ENCODE peak calls at places on chromosomes 2 and 18, in seven cellular contexts. One of them, this sample, is unnamed.

GRCh38 chr2:133484106-133484505 is 84.2 kb downstream of the NCKAP5 start:
- DNase-seq in activated effector memory CD4-positive, alpha-beta T cell treated with Interleukin-2 at 50 U/mL for 16 hours: no peak
- DNase-seq in globus pallidus: no peak
- DNase-seq in dorsolateral prefrontal cortex: no peak
- DNase-seq in stimulated activated CD4-positive, alpha-beta T cell treated with anti-CD3 and anti-CD28 coated beads, Interleukin-2, amount 100 ng/mL, for 4 hours: no peak
- DNase-seq in substantia nigra: no peak
- DNase-seq in natural killer cell treated with Interleukin-12 subunit alpha and Interleukin-12 subunit beta and Interleukin-15 and Interleukin-18, amount 100 ng/mL, for 72 hours: no peak
- DNase-seq in this sample: no peak

GRCh38 chr2:130728007-130728454 is 839 bp upstream of the GPR148 start:
- DNase-seq in globus pallidus: no peak
- DNase-seq in substantia nigra: no peak
- DNase-seq in dorsolateral prefrontal cortex: no peak
- DNase-seq in stimulated activated CD4-positive, alpha-beta T cell treated with anti-CD3 and anti-CD28 coated beads, Interleukin-2, amount 100 ng/mL, for 4 hours: peak; percentile 15
- DNase-seq in activated effector memory CD4-positive, alpha-beta T cell treated with Interleukin-2 at 50 U/mL for 16 hours: peak; percentile 19
- DNase-seq in natural killer cell treated with Interleukin-12 subunit alpha and Interleukin-12 subunit beta and Interleukin-15 and Interleukin-18, amount 100 ng/mL, for 72 hours: peak; percentile 63
- DNase-seq in this sample: no peak

GRCh38 chr2:186349508-186349907 is 136.6 kb upstream of the ZC3H15 start:
- DNase-seq in activated effector memory CD4-positive, alpha-beta T cell treated with Interleukin-2 at 50 U/mL for 16 hours: no peak
- DNase-seq in dorsolateral prefrontal cortex: no peak
- DNase-seq in stimulated activated CD4-positive, alpha-beta T cell treated with anti-CD3 and anti-CD28 coated beads, Interleukin-2, amount 100 ng/mL, for 4 hours: no peak
- DNase-seq in substantia nigra: no peak
- DNase-seq in natural killer cell treated with Interleukin-12 subunit alpha and Interleukin-12 subunit beta and Interleukin-15 and Interleukin-18, amount 100 ng/mL, for 72 hours: no peak
- DNase-seq in globus pallidus: no peak
- DNase-seq in this sample: peak; percentile 79

GRCh38 chr18:57910817-57911216 is 107.7 kb upstream of the ATP8B1 start:
- DNase-seq in substantia nigra: no peak
- DNase-seq in dorsolateral prefrontal cortex: no peak
- DNase-seq in natural killer cell treated with Interleukin-12 subunit alpha and Interleukin-12 subunit beta and Interleukin-15 and Interleukin-18, amount 100 ng/mL, for 72 hours: no peak
- DNase-seq in stimulated activated CD4-positive, alpha-beta T cell treated with anti-CD3 and anti-CD28 coated beads, Interleukin-2, amount 100 ng/mL, for 4 hours: no peak
- DNase-seq in globus pallidus: no peak
- DNase-seq in activated effector memory CD4-positive, alpha-beta T cell treated with Interleukin-2 at 50 U/mL for 16 hours: no peak
- DNase-seq in this sample: no peak

GRCh38 chr2:43764086-43764710 is 9.6 kb upstream of the DYNC2LI1 start:
- DNase-seq in dorsolateral prefrontal cortex: no peak
- DNase-seq in substantia nigra: no peak
- DNase-seq in natural killer cell treated with Interleukin-12 subunit alpha and Interleukin-12 subunit beta and Interleukin-15 and Interleukin-18, amount 100 ng/mL, for 72 hours: no peak
- DNase-seq in stimulated activated CD4-positive, alpha-beta T cell treated with anti-CD3 and anti-CD28 coated beads, Interleukin-2, amount 100 ng/mL, for 4 hours: no peak
- DNase-seq in globus pallidus: no peak
- DNase-seq in activated effector memory CD4-positive, alpha-beta T cell treated with Interleukin-2 at 50 U/mL for 16 hours: no peak
- DNase-seq in this sample: no peak

GRCh38 chr2:30208453-30208852 is 22.9 kb upstream of the LBH start:
- DNase-seq in substantia nigra: peak; percentile 33
- DNase-seq in dorsolateral prefrontal cortex: peak; percentile 69
- DNase-seq in activated effector memory CD4-positive, alpha-beta T cell treated with Interleukin-2 at 50 U/mL for 16 hours: no peak
- DNase-seq in natural killer cell treated with Interleukin-12 subunit alpha and Interleukin-12 subunit beta and Interleukin-15 and Interleukin-18, amount 100 ng/mL, for 72 hours: no peak
- DNase-seq in globus pallidus: peak; percentile 68
- DNase-seq in stimulated activated CD4-positive, alpha-beta T cell treated with anti-CD3 and anti-CD28 coated beads, Interleukin-2, amount 100 ng/mL, for 4 hours: no peak
- DNase-seq in this sample: peak; percentile 84

GRCh38 chr2:216343221-216343985 is 28.9 kb downstream of the MARCHF4 start:
- DNase-seq in activated effector memory CD4-positive, alpha-beta T cell treated with Interleukin-2 at 50 U/mL for 16 hours: no peak
- DNase-seq in stimulated activated CD4-positive, alpha-beta T cell treated with anti-CD3 and anti-CD28 coated beads, Interleukin-2, amount 100 ng/mL, for 4 hours: no peak
- DNase-seq in dorsolateral prefrontal cortex: no peak
- DNase-seq in substantia nigra: no peak
- DNase-seq in natural killer cell treated with Interleukin-12 subunit alpha and Interleukin-12 subunit beta and Interleukin-15 and Interleukin-18, amount 100 ng/mL, for 72 hours: no peak
- DNase-seq in globus pallidus: no peak
- DNase-seq in this sample: no peak

GRCh38 chr2:39216495-39217191 is 27.1 kb downstream of the CDKL4 start:
- DNase-seq in stimulated activated CD4-positive, alpha-beta T cell treated with anti-CD3 and anti-CD28 coated beads, Interleukin-2, amount 100 ng/mL, for 4 hours: peak; percentile 24
- DNase-seq in globus pallidus: no peak
- DNase-seq in natural killer cell treated with Interleukin-12 subunit alpha and Interleukin-12 subunit beta and Interleukin-15 and Interleukin-18, amount 100 ng/mL, for 72 hours: peak; percentile 79
- DNase-seq in substantia nigra: no peak
- DNase-seq in dorsolateral prefrontal cortex: no peak
- DNase-seq in activated effector memory CD4-positive, alpha-beta T cell treated with Interleukin-2 at 50 U/mL for 16 hours: peak; percentile 77
- DNase-seq in this sample: no peak

GRCh38 chr2:43340945-43341356 is 114.5 kb upstream of the ZFP36L2 start:
- DNase-seq in globus pallidus: no peak
- DNase-seq in stimulated activated CD4-positive, alpha-beta T cell treated with anti-CD3 and anti-CD28 coated beads, Interleukin-2, amount 100 ng/mL, for 4 hours: no peak
- DNase-seq in substantia nigra: no peak
- DNase-seq in activated effector memory CD4-positive, alpha-beta T cell treated with Interleukin-2 at 50 U/mL for 16 hours: no peak
- DNase-seq in dorsolateral prefrontal cortex: no peak
- DNase-seq in natural killer cell treated with Interleukin-12 subunit alpha and Interleukin-12 subunit beta and Interleukin-15 and Interleukin-18, amount 100 ng/mL, for 72 hours: no peak
- DNase-seq in this sample: peak; percentile 93

GRCh38 chr2:238586931-238587775 is 160.4 kb downstream of the ASB1 start:
- DNase-seq in dorsolateral prefrontal cortex: no peak
- DNase-seq in natural killer cell treated with Interleukin-12 subunit alpha and Interleukin-12 subunit beta and Interleukin-15 and Interleukin-18, amount 100 ng/mL, for 72 hours: no peak
- DNase-seq in substantia nigra: no peak
- DNase-seq in stimulated activated CD4-positive, alpha-beta T cell treated with anti-CD3 and anti-CD28 coated beads, Interleukin-2, amount 100 ng/mL, for 4 hours: no peak
- DNase-seq in globus pallidus: no peak
- DNase-seq in activated effector memory CD4-positive, alpha-beta T cell treated with Interleukin-2 at 50 U/mL for 16 hours: no peak
- DNase-seq in this sample: no peak

GRCh38 chr18:9902832-9903231 is 11.0 kb upstream of the VAPA start:
- DNase-seq in substantia nigra: no peak
- DNase-seq in globus pallidus: no peak
- DNase-seq in dorsolateral prefrontal cortex: no peak
- DNase-seq in activated effector memory CD4-positive, alpha-beta T cell treated with Interleukin-2 at 50 U/mL for 16 hours: no peak
- DNase-seq in natural killer cell treated with Interleukin-12 subunit alpha and Interleukin-12 subunit beta and Interleukin-15 and Interleukin-18, amount 100 ng/mL, for 72 hours: no peak
- DNase-seq in stimulated activated CD4-positive, alpha-beta T cell treated with anti-CD3 and anti-CD28 coated beads, Interleukin-2, amount 100 ng/mL, for 4 hours: no peak
- DNase-seq in this sample: no peak

GRCh38 chr2:176488446-176488845 is 219.2 kb downstream of the MTX2 start:
- DNase-seq in dorsolateral prefrontal cortex: no peak
- DNase-seq in activated effector memory CD4-positive, alpha-beta T cell treated with Interleukin-2 at 50 U/mL for 16 hours: no peak
- DNase-seq in substantia nigra: no peak
- DNase-seq in stimulated activated CD4-positive, alpha-beta T cell treated with anti-CD3 and anti-CD28 coated beads, Interleukin-2, amount 100 ng/mL, for 4 hours: no peak
- DNase-seq in natural killer cell treated with Interleukin-12 subunit alpha and Interleukin-12 subunit beta and Interleukin-15 and Interleukin-18, amount 100 ng/mL, for 72 hours: no peak
- DNase-seq in globus pallidus: no peak
- DNase-seq in this sample: no peak

GRCh38 chr2:44956841-44957240 is 15.3 kb downstream of the SIX3 start:
- DNase-seq in natural killer cell treated with Interleukin-12 subunit alpha and Interleukin-12 subunit beta and Interleukin-15 and Interleukin-18, amount 100 ng/mL, for 72 hours: no peak
- DNase-seq in globus pallidus: no peak
- DNase-seq in stimulated activated CD4-positive, alpha-beta T cell treated with anti-CD3 and anti-CD28 coated beads, Interleukin-2, amount 100 ng/mL, for 4 hours: no peak
- DNase-seq in substantia nigra: no peak
- DNase-seq in activated effector memory CD4-positive, alpha-beta T cell treated with Interleukin-2 at 50 U/mL for 16 hours: no peak
- DNase-seq in dorsolateral prefrontal cortex: no peak
- DNase-seq in this sample: no peak

GRCh38 chr2:201956361-201956760 is 77.3 kb upstream of the FZD7 start:
- DNase-seq in substantia nigra: no peak
- DNase-seq in dorsolateral prefrontal cortex: no peak
- DNase-seq in stimulated activated CD4-positive, alpha-beta T cell treated with anti-CD3 and anti-CD28 coated beads, Interleukin-2, amount 100 ng/mL, for 4 hours: no peak
- DNase-seq in natural killer cell treated with Interleukin-12 subunit alpha and Interleukin-12 subunit beta and Interleukin-15 and Interleukin-18, amount 100 ng/mL, for 72 hours: no peak
- DNase-seq in activated effector memory CD4-positive, alpha-beta T cell treated with Interleukin-2 at 50 U/mL for 16 hours: no peak
- DNase-seq in globus pallidus: no peak
- DNase-seq in this sample: no peak

GRCh38 chr2:216004408-216005283 is 8.7 kb downstream of the MREG start:
- DNase-seq in globus pallidus: no peak
- DNase-seq in substantia nigra: no peak
- DNase-seq in natural killer cell treated with Interleukin-12 subunit alpha and Interleukin-12 subunit beta and Interleukin-15 and Interleukin-18, amount 100 ng/mL, for 72 hours: no peak
- DNase-seq in dorsolateral prefrontal cortex: no peak
- DNase-seq in activated effector memory CD4-positive, alpha-beta T cell treated with Interleukin-2 at 50 U/mL for 16 hours: no peak
- DNase-seq in stimulated activated CD4-positive, alpha-beta T cell treated with anti-CD3 and anti-CD28 coated beads, Interleukin-2, amount 100 ng/mL, for 4 hours: no peak
- DNase-seq in this sample: no peak

GRCh38 chr2:96864343-96865091 is 5.4 kb downstream of the SEMA4C start:
- DNase-seq in dorsolateral prefrontal cortex: no peak
- DNase-seq in substantia nigra: no peak
- DNase-seq in natural killer cell treated with Interleukin-12 subunit alpha and Interleukin-12 subunit beta and Interleukin-15 and Interleukin-18, amount 100 ng/mL, for 72 hours: no peak
- DNase-seq in activated effector memory CD4-positive, alpha-beta T cell treated with Interleukin-2 at 50 U/mL for 16 hours: no peak
- DNase-seq in globus pallidus: no peak
- DNase-seq in stimulated activated CD4-positive, alpha-beta T cell treated with anti-CD3 and anti-CD28 coated beads, Interleukin-2, amount 100 ng/mL, for 4 hours: no peak
- DNase-seq in this sample: no peak

GRCh38 chr2:6493266-6493665 is 372.4 kb downstream of the CMPK2 start:
- DNase-seq in activated effector memory CD4-positive, alpha-beta T cell treated with Interleukin-2 at 50 U/mL for 16 hours: no peak
- DNase-seq in stimulated activated CD4-positive, alpha-beta T cell treated with anti-CD3 and anti-CD28 coated beads, Interleukin-2, amount 100 ng/mL, for 4 hours: no peak
- DNase-seq in globus pallidus: no peak
- DNase-seq in substantia nigra: no peak
- DNase-seq in natural killer cell treated with Interleukin-12 subunit alpha and Interleukin-12 subunit beta and Interleukin-15 and Interleukin-18, amount 100 ng/mL, for 72 hours: no peak
- DNase-seq in dorsolateral prefrontal cortex: no peak
- DNase-seq in this sample: no peak

GRCh38 chr2:119879502-119879901 is 119.8 kb downstream of the PTPN4 start:
- DNase-seq in dorsolateral prefrontal cortex: no peak
- DNase-seq in stimulated activated CD4-positive, alpha-beta T cell treated with anti-CD3 and anti-CD28 coated beads, Interleukin-2, amount 100 ng/mL, for 4 hours: no peak
- DNase-seq in activated effector memory CD4-positive, alpha-beta T cell treated with Interleukin-2 at 50 U/mL for 16 hours: no peak
- DNase-seq in natural killer cell treated with Interleukin-12 subunit alpha and Interleukin-12 subunit beta and Interleukin-15 and Interleukin-18, amount 100 ng/mL, for 72 hours: no peak
- DNase-seq in globus pallidus: no peak
- DNase-seq in substantia nigra: no peak
- DNase-seq in this sample: no peak

GRCh38 chr2:27545348-27546141 is 37.3 kb upstream of the ZNF512 start:
- DNase-seq in substantia nigra: no peak
- DNase-seq in stimulated activated CD4-positive, alpha-beta T cell treated with anti-CD3 and anti-CD28 coated beads, Interleukin-2, amount 100 ng/mL, for 4 hours: no peak
- DNase-seq in globus pallidus: no peak
- DNase-seq in activated effector memory CD4-positive, alpha-beta T cell treated with Interleukin-2 at 50 U/mL for 16 hours: no peak
- DNase-seq in dorsolateral prefrontal cortex: no peak
- DNase-seq in natural killer cell treated with Interleukin-12 subunit alpha and Interleukin-12 subunit beta and Interleukin-15 and Interleukin-18, amount 100 ng/mL, for 72 hours: no peak
- DNase-seq in this sample: no peak

GRCh38 chr2:20027260-20027677 is 14.8 kb upstream of the MATN3 start:
- DNase-seq in substantia nigra: no peak
- DNase-seq in natural killer cell treated with Interleukin-12 subunit alpha and Interleukin-12 subunit beta and Interleukin-15 and Interleukin-18, amount 100 ng/mL, for 72 hours: no peak
- DNase-seq in stimulated activated CD4-positive, alpha-beta T cell treated with anti-CD3 and anti-CD28 coated beads, Interleukin-2, amount 100 ng/mL, for 4 hours: no peak
- DNase-seq in activated effector memory CD4-positive, alpha-beta T cell treated with Interleukin-2 at 50 U/mL for 16 hours: no peak
- DNase-seq in globus pallidus: no peak
- DNase-seq in dorsolateral prefrontal cortex: no peak
- DNase-seq in this sample: no peak

GRCh38 chr2:42132966-42133641 is 36.0 kb upstream of the EML4 start:
- DNase-seq in dorsolateral prefrontal cortex: peak; percentile 67
- DNase-seq in substantia nigra: peak; percentile 12
- DNase-seq in activated effector memory CD4-positive, alpha-beta T cell treated with Interleukin-2 at 50 U/mL for 16 hours: peak; percentile 91
- DNase-seq in natural killer cell treated with Interleukin-12 subunit alpha and Interleukin-12 subunit beta and Interleukin-15 and Interleukin-18, amount 100 ng/mL, for 72 hours: peak; percentile 89
- DNase-seq in globus pallidus: peak; percentile 46
- DNase-seq in stimulated activated CD4-positive, alpha-beta T cell treated with anti-CD3 and anti-CD28 coated beads, Interleukin-2, amount 100 ng/mL, for 4 hours: peak; percentile 82
- DNase-seq in this sample: peak; percentile 92

GRCh38 chr18:62954341-62954740 is 239.0 kb downstream of the PHLPP1 start:
- DNase-seq in natural killer cell treated with Interleukin-12 subunit alpha and Interleukin-12 subunit beta and Interleukin-15 and Interleukin-18, amount 100 ng/mL, for 72 hours: no peak
- DNase-seq in globus pallidus: no peak
- DNase-seq in dorsolateral prefrontal cortex: no peak
- DNase-seq in activated effector memory CD4-positive, alpha-beta T cell treated with Interleukin-2 at 50 U/mL for 16 hours: no peak
- DNase-seq in substantia nigra: no peak
- DNase-seq in stimulated activated CD4-positive, alpha-beta T cell treated with anti-CD3 and anti-CD28 coated beads, Interleukin-2, amount 100 ng/mL, for 4 hours: no peak
- DNase-seq in this sample: no peak

GRCh38 chr2:208657468-208657867 is 250.9 kb downstream of the PTH2R start:
- DNase-seq in substantia nigra: no peak
- DNase-seq in globus pallidus: no peak
- DNase-seq in stimulated activated CD4-positive, alpha-beta T cell treated with anti-CD3 and anti-CD28 coated beads, Interleukin-2, amount 100 ng/mL, for 4 hours: no peak
- DNase-seq in dorsolateral prefrontal cortex: no peak
- DNase-seq in activated effector memory CD4-positive, alpha-beta T cell treated with Interleukin-2 at 50 U/mL for 16 hours: no peak
- DNase-seq in natural killer cell treated with Interleukin-12 subunit alpha and Interleukin-12 subunit beta and Interleukin-15 and Interleukin-18, amount 100 ng/mL, for 72 hours: no peak
- DNase-seq in this sample: no peak

GRCh38 chr2:109261906-109262631 is 133.1 kb downstream of the SH3RF3 start:
- DNase-seq in natural killer cell treated with Interleukin-12 subunit alpha and Interleukin-12 subunit beta and Interleukin-15 and Interleukin-18, amount 100 ng/mL, for 72 hours: no peak
- DNase-seq in substantia nigra: no peak
- DNase-seq in stimulated activated CD4-positive, alpha-beta T cell treated with anti-CD3 and anti-CD28 coated beads, Interleukin-2, amount 100 ng/mL, for 4 hours: no peak
- DNase-seq in dorsolateral prefrontal cortex: peak; percentile 25
- DNase-seq in activated effector memory CD4-positive, alpha-beta T cell treated with Interleukin-2 at 50 U/mL for 16 hours: no peak
- DNase-seq in globus pallidus: no peak
- DNase-seq in this sample: peak; percentile 62

GRCh38 chr18:58205087-58205779 is 161.2 kb downstream of the NEDD4L start:
- DNase-seq in stimulated activated CD4-positive, alpha-beta T cell treated with anti-CD3 and anti-CD28 coated beads, Interleukin-2, amount 100 ng/mL, for 4 hours: no peak
- DNase-seq in substantia nigra: no peak
- DNase-seq in natural killer cell treated with Interleukin-12 subunit alpha and Interleukin-12 subunit beta and Interleukin-15 and Interleukin-18, amount 100 ng/mL, for 72 hours: no peak
- DNase-seq in dorsolateral prefrontal cortex: no peak
- DNase-seq in globus pallidus: no peak
- DNase-seq in activated effector memory CD4-positive, alpha-beta T cell treated with Interleukin-2 at 50 U/mL for 16 hours: no peak
- DNase-seq in this sample: no peak

GRCh38 chr2:27291865-27292264 is 9.6 kb downstream of the TRIM54 start:
- DNase-seq in stimulated activated CD4-positive, alpha-beta T cell treated with anti-CD3 and anti-CD28 coated beads, Interleukin-2, amount 100 ng/mL, for 4 hours: no peak
- DNase-seq in substantia nigra: no peak
- DNase-seq in dorsolateral prefrontal cortex: no peak
- DNase-seq in activated effector memory CD4-positive, alpha-beta T cell treated with Interleukin-2 at 50 U/mL for 16 hours: no peak
- DNase-seq in globus pallidus: no peak
- DNase-seq in natural killer cell treated with Interleukin-12 subunit alpha and Interleukin-12 subunit beta and Interleukin-15 and Interleukin-18, amount 100 ng/mL, for 72 hours: no peak
- DNase-seq in this sample: peak; percentile 28

GRCh38 chr2:164903944-164904343 is 51.4 kb downstream of the SLC38A11 start:
- DNase-seq in globus pallidus: no peak
- DNase-seq in natural killer cell treated with Interleukin-12 subunit alpha and Interleukin-12 subunit beta and Interleukin-15 and Interleukin-18, amount 100 ng/mL, for 72 hours: no peak
- DNase-seq in dorsolateral prefrontal cortex: no peak
- DNase-seq in stimulated activated CD4-positive, alpha-beta T cell treated with anti-CD3 and anti-CD28 coated beads, Interleukin-2, amount 100 ng/mL, for 4 hours: no peak
- DNase-seq in activated effector memory CD4-positive, alpha-beta T cell treated with Interleukin-2 at 50 U/mL for 16 hours: no peak
- DNase-seq in substantia nigra: no peak
- DNase-seq in this sample: no peak

GRCh38 chr2:63218800-63219511 is 168.3 kb downstream of the OTX1 start:
- DNase-seq in activated effector memory CD4-positive, alpha-beta T cell treated with Interleukin-2 at 50 U/mL for 16 hours: no peak
- DNase-seq in natural killer cell treated with Interleukin-12 subunit alpha and Interleukin-12 subunit beta and Interleukin-15 and Interleukin-18, amount 100 ng/mL, for 72 hours: no peak
- DNase-seq in stimulated activated CD4-positive, alpha-beta T cell treated with anti-CD3 and anti-CD28 coated beads, Interleukin-2, amount 100 ng/mL, for 4 hours: no peak
- DNase-seq in globus pallidus: no peak
- DNase-seq in substantia nigra: no peak
- DNase-seq in dorsolateral prefrontal cortex: no peak
- DNase-seq in this sample: no peak

GRCh38 chr2:149490296-149490695 is 97.3 kb downstream of the MMADHC start:
- DNase-seq in natural killer cell treated with Interleukin-12 subunit alpha and Interleukin-12 subunit beta and Interleukin-15 and Interleukin-18, amount 100 ng/mL, for 72 hours: no peak
- DNase-seq in dorsolateral prefrontal cortex: no peak
- DNase-seq in substantia nigra: no peak
- DNase-seq in stimulated activated CD4-positive, alpha-beta T cell treated with anti-CD3 and anti-CD28 coated beads, Interleukin-2, amount 100 ng/mL, for 4 hours: no peak
- DNase-seq in activated effector memory CD4-positive, alpha-beta T cell treated with Interleukin-2 at 50 U/mL for 16 hours: no peak
- DNase-seq in globus pallidus: peak; percentile 38
- DNase-seq in this sample: peak; percentile 21

GRCh38 chr2:161946489-161947107 is 127.4 kb downstream of the DPP4 start:
- DNase-seq in dorsolateral prefrontal cortex: no peak
- DNase-seq in natural killer cell treated with Interleukin-12 subunit alpha and Interleukin-12 subunit beta and Interleukin-15 and Interleukin-18, amount 100 ng/mL, for 72 hours: no peak
- DNase-seq in stimulated activated CD4-positive, alpha-beta T cell treated with anti-CD3 and anti-CD28 coated beads, Interleukin-2, amount 100 ng/mL, for 4 hours: no peak
- DNase-seq in substantia nigra: no peak
- DNase-seq in globus pallidus: peak; percentile 33
- DNase-seq in activated effector memory CD4-positive, alpha-beta T cell treated with Interleukin-2 at 50 U/mL for 16 hours: no peak
- DNase-seq in this sample: peak; percentile 65

GRCh38 chr2:118865106-118865505 is 17.7 kb upstream of the EN1 start:
- DNase-seq in globus pallidus: peak; percentile 21
- DNase-seq in substantia nigra: no peak
- DNase-seq in dorsolateral prefrontal cortex: no peak
- DNase-seq in natural killer cell treated with Interleukin-12 subunit alpha and Interleukin-12 subunit beta and Interleukin-15 and Interleukin-18, amount 100 ng/mL, for 72 hours: no peak
- DNase-seq in stimulated activated CD4-positive, alpha-beta T cell treated with anti-CD3 and anti-CD28 coated beads, Interleukin-2, amount 100 ng/mL, for 4 hours: no peak
- DNase-seq in activated effector memory CD4-positive, alpha-beta T cell treated with Interleukin-2 at 50 U/mL for 16 hours: no peak
- DNase-seq in this sample: peak; percentile 78

GRCh38 chr18:36296591-36297418 is 708 bp upstream of the FHOD3 start:
- DNase-seq in natural killer cell treated with Interleukin-12 subunit alpha and Interleukin-12 subunit beta and Interleukin-15 and Interleukin-18, amount 100 ng/mL, for 72 hours: no peak
- DNase-seq in activated effector memory CD4-positive, alpha-beta T cell treated with Interleukin-2 at 50 U/mL for 16 hours: no peak
- DNase-seq in globus pallidus: peak; percentile 65
- DNase-seq in stimulated activated CD4-positive, alpha-beta T cell treated with anti-CD3 and anti-CD28 coated beads, Interleukin-2, amount 100 ng/mL, for 4 hours: no peak
- DNase-seq in substantia nigra: peak; percentile 61
- DNase-seq in dorsolateral prefrontal cortex: peak; percentile 83
- DNase-seq in this sample: peak; percentile 67

This sample was measured in dermis blood vessel endothelial cell.